ENCODE peak calls at places on chromosome 18, in eight cellular contexts. One of them, this sample, is unnamed.

GRCh38 chr18:498901-499300 is 1.6 kb downstream of the COLEC12 start:
- DNase-seq in GM20000: no peak
- DNase-seq in NCI-H1436: no peak
- DNase-seq in EL: no peak
- DNase-seq in endothelial cell: no peak
- DNase-seq in cardiac muscle cell: no peak
- DNase-seq in GDM1: no peak
- DNase-seq in HFF-Myc: no peak
- DNase-seq in this sample: no peak

GRCh38 chr18:27967938-27968803 is 208.8 kb downstream of the CDH2 start:
- DNase-seq in GM20000: no peak
- DNase-seq in NCI-H1436: no peak
- DNase-seq in EL: peak
- DNase-seq in endothelial cell: no peak
- DNase-seq in cardiac muscle cell: peak
- DNase-seq in GDM1: no peak
- DNase-seq in HFF-Myc: no peak
- DNase-seq in this sample: no peak

GRCh38 chr18:43596106-43596712 is 318.9 kb upstream of the SYT4 start:
- DNase-seq in GM20000: peak
- DNase-seq in NCI-H1436: peak
- DNase-seq in EL: peak
- DNase-seq in endothelial cell: no peak
- DNase-seq in cardiac muscle cell: peak
- DNase-seq in GDM1: no peak
- DNase-seq in HFF-Myc: no peak
- DNase-seq in this sample: no peak

GRCh38 chr18:48781041-48781989 is 169.4 kb downstream of the SMAD7 start:
- DNase-seq in GM20000: no peak
- DNase-seq in NCI-H1436: no peak
- DNase-seq in EL: no peak
- DNase-seq in endothelial cell: peak
- DNase-seq in cardiac muscle cell: peak
- DNase-seq in GDM1: peak
- DNase-seq in HFF-Myc: no peak
- DNase-seq in this sample: peak

GRCh38 chr18:10032331-10032979 is 118.6 kb downstream of the VAPA start:
- DNase-seq in GM20000: peak
- DNase-seq in NCI-H1436: no peak
- DNase-seq in EL: no peak
- DNase-seq in endothelial cell: peak
- DNase-seq in cardiac muscle cell: peak
- DNase-seq in GDM1: no peak
- DNase-seq in HFF-Myc: no peak
- DNase-seq in this sample: no peak

GRCh38 chr18:13710460-13710859 is 15.9 kb downstream of the FAM210A start:
- DNase-seq in GM20000: no peak
- DNase-seq in NCI-H1436: no peak
- DNase-seq in EL: peak
- DNase-seq in endothelial cell: no peak
- DNase-seq in cardiac muscle cell: no peak
- DNase-seq in GDM1: no peak
- DNase-seq in HFF-Myc: no peak
- DNase-seq in this sample: no peak

GRCh38 chr18:48926420-48926857 is 24.3 kb downstream of the SMAD7 start:
- DNase-seq in GM20000: no peak
- DNase-seq in NCI-H1436: no peak
- DNase-seq in EL: no peak
- DNase-seq in endothelial cell: no peak
- DNase-seq in cardiac muscle cell: no peak
- DNase-seq in GDM1: no peak
- DNase-seq in HFF-Myc: no peak
- DNase-seq in this sample: no peak

GRCh38 chr18:5466256-5466655 is 77.5 kb downstream of the EPB41L3 start:
- DNase-seq in GM20000: no peak
- DNase-seq in NCI-H1436: no peak
- DNase-seq in EL: no peak
- DNase-seq in endothelial cell: no peak
- DNase-seq in cardiac muscle cell: no peak
- DNase-seq in GDM1: no peak
- DNase-seq in HFF-Myc: no peak
- DNase-seq in this sample: no peak

GRCh38 chr18:47163241-47163640 is 12.9 kb downstream of the IER3IP1 start:
- DNase-seq in GM20000: no peak
- DNase-seq in NCI-H1436: no peak
- DNase-seq in EL: peak
- DNase-seq in endothelial cell: no peak
- DNase-seq in cardiac muscle cell: no peak
- DNase-seq in GDM1: no peak
- DNase-seq in HFF-Myc: no peak
- DNase-seq in this sample: no peak

GRCh38 chr18:78542204-78542603 is 437.4 kb upstream of the SALL3 start:
- DNase-seq in GM20000: no peak
- DNase-seq in NCI-H1436: no peak
- DNase-seq in EL: no peak
- DNase-seq in endothelial cell: no peak
- DNase-seq in cardiac muscle cell: no peak
- DNase-seq in GDM1: peak
- DNase-seq in HFF-Myc: no peak
- DNase-seq in this sample: peak

GRCh38 chr18:1392865-1393734 is 488.4 kb downstream of the ADCYAP1 start:
- DNase-seq in GM20000: no peak
- DNase-seq in NCI-H1436: no peak
- DNase-seq in EL: no peak
- DNase-seq in endothelial cell: no peak
- DNase-seq in cardiac muscle cell: no peak
- DNase-seq in GDM1: no peak
- DNase-seq in HFF-Myc: no peak
- DNase-seq in this sample: no peak

GRCh38 chr18:49728542-49728941 is 84.8 kb downstream of the ACAA2 start:
- DNase-seq in GM20000: peak
- DNase-seq in NCI-H1436: peak
- DNase-seq in EL: peak
- DNase-seq in endothelial cell: peak
- DNase-seq in cardiac muscle cell: peak
- DNase-seq in GDM1: no peak
- DNase-seq in HFF-Myc: no peak
- DNase-seq in this sample: peak

GRCh38 chr18:29164993-29165599 is 988.2 kb upstream of the CDH2 start:
- DNase-seq in GM20000: no peak
- DNase-seq in NCI-H1436: no peak
- DNase-seq in EL: peak
- DNase-seq in endothelial cell: no peak
- DNase-seq in cardiac muscle cell: peak
- DNase-seq in GDM1: no peak
- DNase-seq in HFF-Myc: peak
- DNase-seq in this sample: no peak

GRCh38 chr18:58780045-58780444 is 84.6 kb upstream of the ZNF532 start:
- DNase-seq in GM20000: no peak
- DNase-seq in NCI-H1436: no peak
- DNase-seq in EL: no peak
- DNase-seq in endothelial cell: no peak
- DNase-seq in cardiac muscle cell: no peak
- DNase-seq in GDM1: no peak
- DNase-seq in HFF-Myc: no peak
- DNase-seq in this sample: no peak

GRCh38 chr18:25289040-25289631 is 62.8 kb downstream of the ZNF521 start:
- DNase-seq in GM20000: no peak
- DNase-seq in NCI-H1436: no peak
- DNase-seq in EL: peak
- DNase-seq in endothelial cell: no peak
- DNase-seq in cardiac muscle cell: no peak
- DNase-seq in GDM1: no peak
- DNase-seq in HFF-Myc: peak
- DNase-seq in this sample: no peak

GRCh38 chr18:22844643-22845042 is 88.5 kb upstream of the RBBP8 start:
- DNase-seq in GM20000: no peak
- DNase-seq in NCI-H1436: no peak
- DNase-seq in EL: no peak
- DNase-seq in endothelial cell: no peak
- DNase-seq in cardiac muscle cell: no peak
- DNase-seq in GDM1: no peak
- DNase-seq in HFF-Myc: no peak
- DNase-seq in this sample: no peak

GRCh38 chr18:47795448-47795843 is 135.0 kb downstream of the SMAD2 start:
- DNase-seq in GM20000: no peak
- DNase-seq in NCI-H1436: no peak
- DNase-seq in EL: no peak
- DNase-seq in endothelial cell: peak
- DNase-seq in cardiac muscle cell: no peak
- DNase-seq in GDM1: no peak
- DNase-seq in HFF-Myc: no peak
- DNase-seq in this sample: no peak

GRCh38 chr18:57542126-57542525 is 44.4 kb downstream of the FECH start:
- DNase-seq in GM20000: no peak
- DNase-seq in NCI-H1436: no peak
- DNase-seq in EL: peak
- DNase-seq in endothelial cell: no peak
- DNase-seq in cardiac muscle cell: no peak
- DNase-seq in GDM1: no peak
- DNase-seq in HFF-Myc: no peak
- DNase-seq in this sample: no peak

GRCh38 chr18:73199151-73199550 is 331.4 kb upstream of the NETO1 start:
- DNase-seq in GM20000: no peak
- DNase-seq in NCI-H1436: no peak
- DNase-seq in EL: peak
- DNase-seq in endothelial cell: no peak
- DNase-seq in cardiac muscle cell: no peak
- DNase-seq in GDM1: no peak
- DNase-seq in HFF-Myc: no peak
- DNase-seq in this sample: no peak

GRCh38 chr18:54900290-54900689 is 59.0 kb downstream of the CCDC68 start:
- DNase-seq in GM20000: no peak
- DNase-seq in NCI-H1436: no peak
- DNase-seq in EL: no peak
- DNase-seq in endothelial cell: no peak
- DNase-seq in cardiac muscle cell: no peak
- DNase-seq in GDM1: no peak
- DNase-seq in HFF-Myc: no peak
- DNase-seq in this sample: no peak

GRCh38 chr18:2139676-2140075 is 431.6 kb downstream of the METTL4 start:
- DNase-seq in GM20000: no peak
- DNase-seq in NCI-H1436: no peak
- DNase-seq in EL: peak
- DNase-seq in endothelial cell: no peak
- DNase-seq in cardiac muscle cell: no peak
- DNase-seq in GDM1: no peak
- DNase-seq in HFF-Myc: no peak
- DNase-seq in this sample: no peak

GRCh38 chr18:45834303-45834702 is 8.8 kb downstream of the SIGLEC15 start:
- DNase-seq in GM20000: no peak
- DNase-seq in NCI-H1436: no peak
- DNase-seq in EL: no peak
- DNase-seq in endothelial cell: no peak
- DNase-seq in cardiac muscle cell: no peak
- DNase-seq in GDM1: no peak
- DNase-seq in HFF-Myc: no peak
- DNase-seq in this sample: no peak

GRCh38 chr18:3771121-3771971 is 321.4 kb downstream of the TGIF1 start:
- DNase-seq in GM20000: peak
- DNase-seq in NCI-H1436: peak
- DNase-seq in EL: peak
- DNase-seq in endothelial cell: peak
- DNase-seq in cardiac muscle cell: peak
- DNase-seq in GDM1: peak
- DNase-seq in HFF-Myc: peak
- DNase-seq in this sample: peak

GRCh38 chr18:31325051-31325450 is 7.1 kb downstream of the DSG1 start:
- DNase-seq in GM20000: no peak
- DNase-seq in NCI-H1436: no peak
- DNase-seq in EL: no peak
- DNase-seq in endothelial cell: no peak
- DNase-seq in cardiac muscle cell: no peak
- DNase-seq in GDM1: no peak
- DNase-seq in HFF-Myc: no peak
- DNase-seq in this sample: no peak

GRCh38 chr18:80252136-80252535 is 4.8 kb upstream of the PARD6G start:
- DNase-seq in GM20000: no peak
- DNase-seq in NCI-H1436: no peak
- DNase-seq in EL: peak
- DNase-seq in endothelial cell: no peak
- DNase-seq in cardiac muscle cell: no peak
- DNase-seq in GDM1: no peak
- DNase-seq in HFF-Myc: no peak
- DNase-seq in this sample: peak

GRCh38 chr18:11980148-11980554 is 1.2 kb upstream of the IMPA2 start:
- DNase-seq in GM20000: no peak
- DNase-seq in NCI-H1436: no peak
- DNase-seq in EL: no peak
- DNase-seq in endothelial cell: no peak
- DNase-seq in cardiac muscle cell: no peak
- DNase-seq in GDM1: no peak
- DNase-seq in HFF-Myc: no peak
- DNase-seq in this sample: no peak

GRCh38 chr18:42437646-42438045 is 482.6 kb downstream of the PIK3C3 start:
- DNase-seq in GM20000: no peak
- DNase-seq in NCI-H1436: no peak
- DNase-seq in EL: no peak
- DNase-seq in endothelial cell: no peak
- DNase-seq in cardiac muscle cell: no peak
- DNase-seq in GDM1: no peak
- DNase-seq in HFF-Myc: no peak
- DNase-seq in this sample: no peak

GRCh38 chr18:5175378-5175777 is 21.7 kb downstream of the AKAIN1 start:
- DNase-seq in GM20000: no peak
- DNase-seq in NCI-H1436: no peak
- DNase-seq in EL: no peak
- DNase-seq in endothelial cell: no peak
- DNase-seq in cardiac muscle cell: no peak
- DNase-seq in GDM1: no peak
- DNase-seq in HFF-Myc: no peak
- DNase-seq in this sample: no peak

GRCh38 chr18:58947136-58947732 is 82.6 kb downstream of the ZNF532 start:
- DNase-seq in GM20000: peak
- DNase-seq in NCI-H1436: no peak
- DNase-seq in EL: no peak
- DNase-seq in endothelial cell: no peak
- DNase-seq in cardiac muscle cell: no peak
- DNase-seq in GDM1: no peak
- DNase-seq in HFF-Myc: no peak
- DNase-seq in this sample: no peak

GRCh38 chr18:57430166-57430958 is 4.8 kb upstream of the ONECUT2 start:
- DNase-seq in GM20000: no peak
- DNase-seq in NCI-H1436: no peak
- DNase-seq in EL: no peak
- DNase-seq in endothelial cell: no peak
- DNase-seq in cardiac muscle cell: no peak
- DNase-seq in GDM1: no peak
- DNase-seq in HFF-Myc: no peak
- DNase-seq in this sample: no peak

GRCh38 chr18:79576686-79577351 is 102.8 kb upstream of the CTDP1 start:
- DNase-seq in GM20000: no peak
- DNase-seq in NCI-H1436: no peak
- DNase-seq in EL: no peak
- DNase-seq in endothelial cell: no peak
- DNase-seq in cardiac muscle cell: no peak
- DNase-seq in GDM1: no peak
- DNase-seq in HFF-Myc: no peak
- DNase-seq in this sample: no peak

GRCh38 chr18:58292675-58293074 is 248.6 kb downstream of the NEDD4L start:
- DNase-seq in GM20000: no peak
- DNase-seq in NCI-H1436: no peak
- DNase-seq in EL: no peak
- DNase-seq in endothelial cell: no peak
- DNase-seq in cardiac muscle cell: no peak
- DNase-seq in GDM1: no peak
- DNase-seq in HFF-Myc: no peak
- DNase-seq in this sample: no peak

GRCh38 chr18:43627833-43628370 is 350.6 kb upstream of the SYT4 start:
- DNase-seq in GM20000: no peak
- DNase-seq in NCI-H1436: peak
- DNase-seq in EL: no peak
- DNase-seq in endothelial cell: no peak
- DNase-seq in cardiac muscle cell: no peak
- DNase-seq in GDM1: no peak
- DNase-seq in HFF-Myc: no peak
- DNase-seq in this sample: no peak

GRCh38 chr18:37336568-37337285 is 228.9 kb downstream of the CELF4 start:
- DNase-seq in GM20000: no peak
- DNase-seq in NCI-H1436: no peak
- DNase-seq in EL: no peak
- DNase-seq in endothelial cell: no peak
- DNase-seq in cardiac muscle cell: no peak
- DNase-seq in GDM1: no peak
- DNase-seq in HFF-Myc: no peak
- DNase-seq in this sample: no peak

This sample was measured in lung.